ENCODE peak calls at places on chromosome 9, in six cellular contexts. One of them, this sample, is unnamed.

GRCh38 chr9:89798546-89799120 is 193.8 kb downstream of the GADD45G start:
- DNase-seq in heart right ventricle: no peak
- DNase-seq in HCT116: no peak
- DNase-seq in retinal pigment epithelial cell: no peak
- DNase-seq in GM12865: no peak
- DNase-seq in dorsolateral prefrontal cortex: no peak
- DNase-seq in this sample: no peak

GRCh38 chr9:78539904-78540303 is 243.0 kb downstream of the PSAT1 start:
- DNase-seq in heart right ventricle: no peak
- DNase-seq in HCT116: no peak
- DNase-seq in retinal pigment epithelial cell: peak
- DNase-seq in GM12865: no peak
- DNase-seq in dorsolateral prefrontal cortex: no peak
- DNase-seq in this sample: peak

GRCh38 chr9:100106616-100107015 is 7.6 kb downstream of the INVS start:
- DNase-seq in heart right ventricle: no peak
- DNase-seq in HCT116: no peak
- DNase-seq in retinal pigment epithelial cell: no peak
- DNase-seq in GM12865: no peak
- DNase-seq in dorsolateral prefrontal cortex: no peak
- DNase-seq in this sample: no peak

GRCh38 chr9:133031496-133031911 is 707 bp downstream of the GTF3C5 start:
- DNase-seq in heart right ventricle: no peak
- DNase-seq in HCT116: peak
- DNase-seq in retinal pigment epithelial cell: no peak
- DNase-seq in GM12865: no peak
- DNase-seq in dorsolateral prefrontal cortex: no peak
- DNase-seq in this sample: no peak

GRCh38 chr9:136328622-136329041 is 1.3 kb downstream of the GPSM1 start:
- DNase-seq in heart right ventricle: no peak
- DNase-seq in HCT116: no peak
- DNase-seq in retinal pigment epithelial cell: no peak
- DNase-seq in GM12865: no peak
- DNase-seq in dorsolateral prefrontal cortex: peak
- DNase-seq in this sample: peak

GRCh38 chr9:90608141-90608540 is 34.5 kb downstream of the DIRAS2 start:
- DNase-seq in heart right ventricle: no peak
- DNase-seq in HCT116: no peak
- DNase-seq in retinal pigment epithelial cell: no peak
- DNase-seq in GM12865: no peak
- DNase-seq in dorsolateral prefrontal cortex: no peak
- DNase-seq in this sample: no peak

GRCh38 chr9:79193001-79193400 is 378.8 kb upstream of the TLE4 start:
- DNase-seq in heart right ventricle: no peak
- DNase-seq in HCT116: no peak
- DNase-seq in retinal pigment epithelial cell: no peak
- DNase-seq in GM12865: no peak
- DNase-seq in dorsolateral prefrontal cortex: no peak
- DNase-seq in this sample: peak

GRCh38 chr9:79129865-79130480 is 441.8 kb upstream of the TLE4 start:
- DNase-seq in heart right ventricle: peak
- DNase-seq in HCT116: peak
- DNase-seq in retinal pigment epithelial cell: no peak
- DNase-seq in GM12865: peak
- DNase-seq in dorsolateral prefrontal cortex: peak
- DNase-seq in this sample: peak

GRCh38 chr9:127980056-127980705 is 608 bp downstream of the EEIG1 start:
- DNase-seq in heart right ventricle: peak
- DNase-seq in HCT116: no peak
- DNase-seq in retinal pigment epithelial cell: no peak
- DNase-seq in GM12865: peak
- DNase-seq in dorsolateral prefrontal cortex: no peak
- DNase-seq in this sample: peak

GRCh38 chr9:131045300-131046092 is 36.5 kb downstream of the LAMC3 start:
- DNase-seq in heart right ventricle: no peak
- DNase-seq in HCT116: no peak
- DNase-seq in retinal pigment epithelial cell: no peak
- DNase-seq in GM12865: no peak
- DNase-seq in dorsolateral prefrontal cortex: no peak
- DNase-seq in this sample: peak

GRCh38 chr9:4084440-4084818 is 215.4 kb downstream of the GLIS3 start:
- DNase-seq in heart right ventricle: peak
- DNase-seq in HCT116: no peak
- DNase-seq in retinal pigment epithelial cell: no peak
- DNase-seq in GM12865: no peak
- DNase-seq in dorsolateral prefrontal cortex: peak
- DNase-seq in this sample: peak

GRCh38 chr9:88953401-88954029 is 37.8 kb upstream of the S1PR3 start:
- DNase-seq in heart right ventricle: no peak
- DNase-seq in HCT116: no peak
- DNase-seq in retinal pigment epithelial cell: no peak
- DNase-seq in GM12865: no peak
- DNase-seq in dorsolateral prefrontal cortex: no peak
- DNase-seq in this sample: peak

GRCh38 chr9:73081979-73082657 is 69.5 kb upstream of the ANXA1 start:
- DNase-seq in heart right ventricle: no peak
- DNase-seq in HCT116: peak
- DNase-seq in retinal pigment epithelial cell: peak
- DNase-seq in GM12865: peak
- DNase-seq in dorsolateral prefrontal cortex: no peak
- DNase-seq in this sample: peak

GRCh38 chr9:136644343-136644592 is 18.4 kb upstream of the EGFL7 start:
- DNase-seq in heart right ventricle: peak
- DNase-seq in HCT116: no peak
- DNase-seq in retinal pigment epithelial cell: no peak
- DNase-seq in GM12865: no peak
- DNase-seq in dorsolateral prefrontal cortex: no peak
- DNase-seq in this sample: no peak

GRCh38 chr9:81490605-81491331 is 198.6 kb downstream of the TLE1 start:
- DNase-seq in heart right ventricle: no peak
- DNase-seq in HCT116: peak
- DNase-seq in retinal pigment epithelial cell: no peak
- DNase-seq in GM12865: no peak
- DNase-seq in dorsolateral prefrontal cortex: no peak
- DNase-seq in this sample: peak

GRCh38 chr9:96139592-96140251 is 162.3 kb downstream of the HSD17B3 start:
- DNase-seq in heart right ventricle: no peak
- DNase-seq in HCT116: no peak
- DNase-seq in retinal pigment epithelial cell: no peak
- DNase-seq in GM12865: no peak
- DNase-seq in dorsolateral prefrontal cortex: peak
- DNase-seq in this sample: peak

GRCh38 chr9:134662143-134662876 is 20.7 kb downstream of the COL5A1 start:
- DNase-seq in heart right ventricle: peak
- DNase-seq in HCT116: no peak
- DNase-seq in retinal pigment epithelial cell: no peak
- DNase-seq in GM12865: no peak
- DNase-seq in dorsolateral prefrontal cortex: no peak
- DNase-seq in this sample: peak
- H3K4me3 ChIP-seq in heart right ventricle: no peak
- H3K4me3 ChIP-seq in HCT116: no peak
- H3K4me3 ChIP-seq in retinal pigment epithelial cell: no peak
- H3K4me3 ChIP-seq in GM12865: no peak
- H3K4me3 ChIP-seq in dorsolateral prefrontal cortex: no peak
- H3K4me3 ChIP-seq in this sample: no peak

GRCh38 chr9:107852891-107853290 is 363.3 kb upstream of the KLF4 start:
- DNase-seq in heart right ventricle: no peak
- DNase-seq in HCT116: no peak
- DNase-seq in retinal pigment epithelial cell: no peak
- DNase-seq in GM12865: no peak
- DNase-seq in dorsolateral prefrontal cortex: no peak
- DNase-seq in this sample: no peak

GRCh38 chr9:107853461-107853860 is 363.9 kb upstream of the KLF4 start:
- DNase-seq in heart right ventricle: no peak
- DNase-seq in HCT116: no peak
- DNase-seq in retinal pigment epithelial cell: no peak
- DNase-seq in GM12865: no peak
- DNase-seq in dorsolateral prefrontal cortex: no peak
- DNase-seq in this sample: no peak

GRCh38 chr9:107855164-107855563 is 365.6 kb upstream of the KLF4 start:
- DNase-seq in heart right ventricle: no peak
- DNase-seq in HCT116: no peak
- DNase-seq in retinal pigment epithelial cell: no peak
- DNase-seq in GM12865: no peak
- DNase-seq in dorsolateral prefrontal cortex: no peak
- DNase-seq in this sample: no peak

GRCh38 chr9:107858260-107858659 is 368.7 kb upstream of the KLF4 start:
- DNase-seq in heart right ventricle: no peak
- DNase-seq in HCT116: no peak
- DNase-seq in retinal pigment epithelial cell: no peak
- DNase-seq in GM12865: no peak
- DNase-seq in dorsolateral prefrontal cortex: no peak
- DNase-seq in this sample: no peak

DNA sequence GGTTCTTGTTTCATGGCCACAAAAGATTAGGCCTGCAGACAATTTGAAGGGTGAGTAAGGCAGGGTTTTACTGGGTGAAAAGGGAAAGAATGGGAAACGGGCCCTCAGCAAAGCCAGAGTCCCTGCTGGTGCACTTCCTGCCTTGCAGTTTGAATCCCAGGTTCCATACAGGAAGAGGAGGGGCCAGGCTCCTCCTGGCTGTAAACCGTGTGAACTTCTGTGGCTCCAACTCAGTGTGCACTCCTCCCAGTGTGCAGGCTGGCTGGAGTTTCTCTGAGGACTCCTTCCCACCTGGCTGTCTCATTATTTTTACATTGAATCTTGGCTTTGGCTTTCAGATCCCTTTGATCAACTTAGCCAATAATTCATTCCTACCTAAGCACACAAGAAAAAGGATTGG is 367.1 kb upstream of the KLF4 start:
- DNase-seq in heart right ventricle: no peak
- DNase-seq in HCT116: no peak
- DNase-seq in retinal pigment epithelial cell: no peak
- DNase-seq in GM12865: no peak
- DNase-seq in dorsolateral prefrontal cortex: no peak
- DNase-seq in this sample: peak
- TF ChIP-seq CTCF in heart right ventricle: no peak
- TF ChIP-seq CTCF in HCT116: no peak
- TF ChIP-seq CTCF in retinal pigment epithelial cell: no peak
- TF ChIP-seq CTCF in GM12865: no peak
- TF ChIP-seq CTCF in dorsolateral prefrontal cortex: no peak
- TF ChIP-seq CTCF in this sample: peak

GRCh38 chr9:18256574-18256973 is 217.4 kb upstream of the ADAMTSL1 start:
- DNase-seq in heart right ventricle: no peak
- DNase-seq in HCT116: no peak
- DNase-seq in retinal pigment epithelial cell: no peak
- DNase-seq in GM12865: no peak
- DNase-seq in dorsolateral prefrontal cortex: no peak
- DNase-seq in this sample: peak

GRCh38 chr9:18260527-18260926 is 213.4 kb upstream of the ADAMTSL1 start:
- DNase-seq in heart right ventricle: no peak
- DNase-seq in HCT116: no peak
- DNase-seq in retinal pigment epithelial cell: no peak
- DNase-seq in GM12865: no peak
- DNase-seq in dorsolateral prefrontal cortex: no peak
- DNase-seq in this sample: no peak

GRCh38 chr9:18253950-18254349 is 220.0 kb upstream of the ADAMTSL1 start:
- DNase-seq in heart right ventricle: no peak
- DNase-seq in HCT116: no peak
- DNase-seq in retinal pigment epithelial cell: no peak
- DNase-seq in GM12865: no peak
- DNase-seq in dorsolateral prefrontal cortex: no peak
- DNase-seq in this sample: no peak

GRCh38 chr9:18255158-18255629 is 218.8 kb upstream of the ADAMTSL1 start:
- DNase-seq in heart right ventricle: peak
- DNase-seq in HCT116: peak
- DNase-seq in retinal pigment epithelial cell: peak
- DNase-seq in GM12865: peak
- DNase-seq in dorsolateral prefrontal cortex: peak
- DNase-seq in this sample: peak

DNA sequence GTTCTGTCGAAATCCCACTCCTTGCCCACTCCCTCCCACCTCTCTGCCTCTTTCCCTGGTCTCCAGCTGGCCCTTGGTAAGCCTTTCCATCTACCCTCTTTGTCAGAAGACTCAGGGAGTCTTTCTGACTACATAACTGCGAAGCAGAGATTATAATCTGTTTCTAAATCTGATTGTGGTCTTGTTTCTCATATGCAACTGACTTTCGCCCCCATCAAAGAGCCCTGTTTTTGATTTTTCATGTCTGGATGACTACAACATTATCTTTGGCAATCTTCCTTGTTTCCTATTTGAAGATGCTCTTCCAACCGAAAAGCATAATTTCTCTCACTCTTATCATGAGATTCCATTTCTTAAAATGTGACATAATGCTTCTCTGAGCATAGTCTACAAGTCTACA is 218.2 kb upstream of the ADAMTSL1 start:
- DNase-seq in heart right ventricle: no peak
- DNase-seq in HCT116: no peak
- DNase-seq in retinal pigment epithelial cell: no peak
- DNase-seq in GM12865: no peak
- DNase-seq in dorsolateral prefrontal cortex: no peak
- DNase-seq in this sample: no peak
- H3K4me3 ChIP-seq in heart right ventricle: no peak
- H3K4me3 ChIP-seq in HCT116: no peak
- H3K4me3 ChIP-seq in retinal pigment epithelial cell: no peak
- H3K4me3 ChIP-seq in GM12865: no peak
- H3K4me3 ChIP-seq in dorsolateral prefrontal cortex: no peak
- H3K4me3 ChIP-seq in this sample: no peak

GRCh38 chr9:119005162-119005561 is 364.1 kb downstream of the BRINP1 start:
- DNase-seq in heart right ventricle: no peak
- DNase-seq in HCT116: no peak
- DNase-seq in retinal pigment epithelial cell: peak
- DNase-seq in GM12865: no peak
- DNase-seq in dorsolateral prefrontal cortex: no peak
- DNase-seq in this sample: no peak
- TF ChIP-seq CTCF in heart right ventricle: no peak
- TF ChIP-seq CTCF in HCT116: no peak
- TF ChIP-seq CTCF in retinal pigment epithelial cell: no peak
- TF ChIP-seq CTCF in GM12865: no peak
- TF ChIP-seq CTCF in dorsolateral prefrontal cortex: no peak
- TF ChIP-seq CTCF in this sample: no peak

DNA sequence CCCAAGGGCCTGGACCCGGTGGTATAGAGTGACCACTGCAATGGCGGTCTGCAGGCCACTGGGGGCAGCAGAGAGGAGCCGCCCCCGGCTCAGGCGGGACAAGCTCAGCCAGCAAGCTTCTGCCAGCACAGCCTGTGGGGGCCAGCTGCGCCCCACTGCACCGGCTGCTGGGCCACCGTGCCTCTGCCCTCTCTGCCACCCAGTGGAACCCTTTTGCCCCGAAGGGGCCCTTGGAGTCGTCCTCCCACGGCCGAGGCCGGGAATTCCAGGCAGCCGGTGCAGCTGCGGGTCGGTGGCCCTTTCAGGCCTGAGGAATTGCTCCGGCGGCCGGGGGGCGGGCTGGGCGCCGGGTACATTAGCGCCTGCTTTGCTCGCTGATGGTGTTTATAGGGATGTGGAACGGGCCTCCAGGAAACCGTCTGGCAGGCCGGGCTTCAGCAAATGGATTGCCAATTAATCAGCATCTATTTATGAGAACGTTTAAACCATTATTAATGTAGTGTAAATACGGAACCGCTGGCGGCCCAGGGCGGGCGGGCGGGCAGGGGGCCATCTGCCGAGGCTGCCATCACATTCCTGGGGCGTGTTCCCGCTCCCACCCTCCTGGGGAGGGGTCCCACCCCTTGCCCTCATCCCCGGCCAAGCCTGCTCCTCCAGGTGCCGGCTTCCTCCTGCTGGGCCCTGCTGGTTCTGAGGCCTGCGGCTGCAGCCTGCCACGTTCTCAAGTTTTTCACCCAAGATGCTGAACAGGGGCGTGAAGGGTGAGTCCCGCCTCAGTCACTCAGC is 127.4 kb downstream of the BARX1 start:
- DNase-seq in heart right ventricle: no peak
- DNase-seq in HCT116: no peak
- DNase-seq in retinal pigment epithelial cell: no peak
- DNase-seq in GM12865: peak
- DNase-seq in dorsolateral prefrontal cortex: peak
- DNase-seq in this sample: peak
- H3K4me3 ChIP-seq in heart right ventricle: peak
- H3K4me3 ChIP-seq in HCT116: no peak
- H3K4me3 ChIP-seq in retinal pigment epithelial cell: peak
- H3K4me3 ChIP-seq in GM12865: no peak
- H3K4me3 ChIP-seq in dorsolateral prefrontal cortex: peak
- H3K4me3 ChIP-seq in this sample: peak